ENCODE peak calls at places on chromosomes 13 and 19, in six cellular contexts. P, J, C, Q, Y and L are unnamed samples.

GRCh38 chr19:38649305-38650179 is 2.1 kb downstream of the ACTN4 start:
- DNase-seq in P (no peak), J (peak), C (no peak), Q (no peak), Y (peak), L (peak)

GRCh38 chr19:6066661-6067646 is 43.3 kb downstream of the RFX2 start:
- DNase-seq in P (peak), J (peak), C (peak), Q (peak), Y (peak), L (peak)

GRCh38 chr13:24063281-24063851 is 97.2 kb upstream of the SPATA13 start:
- DNase-seq in P (no peak), J (peak), C (no peak), Q (no peak), Y (no peak), L (no peak)

GRCh38 chr13:45696610-45697226 is 5.4 kb upstream of the CBY2 start:
- DNase-seq in P (no peak), J (no peak), C (no peak), Q (no peak), Y (no peak), L (no peak)

GRCh38 chr13:43787998-43788397 is 1.2 kb upstream of the ENOX1 start:
- DNase-seq in P (no peak), J (no peak), C (no peak), Q (peak), Y (no peak), L (no peak)

GRCh38 chr13:39448831-39449230 is 154.2 kb downstream of the LHFPL6 start:
- DNase-seq in P (no peak), J (no peak), C (peak), Q (no peak), Y (no peak), L (no peak)

GRCh38 chr13:81051873-81052272 is 710.9 kb upstream of the SPRY2 start:
- DNase-seq in P (no peak), J (no peak), C (peak), Q (peak), Y (no peak), L (no peak)

GRCh38 chr19:1486720-1487575 is 3.2 kb downstream of the PCSK4 start:
- DNase-seq in P (no peak), J (no peak), C (no peak), Q (no peak), Y (peak), L (peak)

GRCh38 chr13:113121183-113121927 is 1.2 kb upstream of the F10 start:
- DNase-seq in P (no peak), J (no peak), C (no peak), Q (no peak), Y (peak), L (no peak)

GRCh38 chr13:40060318-40061007 is 405.0 kb downstream of the COG6 start:
- DNase-seq in P (peak), J (no peak), C (no peak), Q (peak), Y (no peak), L (peak)

GRCh38 chr19:42081584-42082258 is 5.8 kb downstream of the ZNF574 start:
- DNase-seq in P (no peak), J (no peak), C (no peak), Q (peak), Y (no peak), L (no peak)

GRCh38 chr13:80630685-80631121 is 289.8 kb upstream of the SPRY2 start:
- DNase-seq in P (no peak), J (peak), C (no peak), Q (peak), Y (no peak), L (no peak)

GRCh38 chr19:39870171-39870971 is 24.2 kb upstream of the FBL start:
- DNase-seq in P (no peak), J (no peak), C (peak), Q (no peak), Y (no peak), L (no peak)

GRCh38 chr13:38303816-38304215 is 45.8 kb upstream of the UFM1 start:
- DNase-seq in P (no peak), J (no peak), C (no peak), Q (no peak), Y (no peak), L (no peak)

GRCh38 chr13:67438465-67438864 is 208.3 kb upstream of the PCDH9 start:
- DNase-seq in P (no peak), J (no peak), C (peak), Q (peak), Y (no peak), L (no peak)

GRCh38 chr13:59480857-59481256 is 682.9 kb downstream of the DIAPH3 start:
- DNase-seq in P (no peak), J (no peak), C (no peak), Q (no peak), Y (no peak), L (no peak)

GRCh38 chr13:48564046-48564445 is 31.2 kb upstream of the RCBTB2 start:
- DNase-seq in P (no peak), J (peak), C (no peak), Q (peak), Y (no peak), L (no peak)

GRCh38 chr19:11421607-11422098 is 2.5 kb upstream of the RGL3 start:
- DNase-seq in P (no peak), J (peak), C (peak), Q (no peak), Y (peak), L (peak)

GRCh38 chr13:20566424-20566916 is 487 bp upstream of the IFT88 start:
- DNase-seq in P (peak), J (peak), C (no peak), Q (peak), Y (no peak), L (no peak)

GRCh38 chr19:16442386-16443276 is 29.1 kb downstream of the EPS15L1 start:
- DNase-seq in P (no peak), J (peak), C (peak), Q (no peak), Y (no peak), L (peak)

GRCh38 chr19:39916236-39916635 is 18.2 kb downstream of the FCGBP start:
- DNase-seq in P (no peak), J (no peak), C (no peak), Q (no peak), Y (peak), L (no peak)

GRCh38 chr19:41114132-41114531 is at the start of gene CYP2F1:
- DNase-seq in P (no peak), J (no peak), C (no peak), Q (no peak), Y (no peak), L (no peak)

GRCh38 chr13:110616103-110617101 is 1.1 kb downstream of the NAXD start:
- DNase-seq in P (no peak), J (peak), C (no peak), Q (peak), Y (peak), L (peak)

GRCh38 chr19:53158119-53158656 is 665 bp downstream of the ZNF347 start:
- DNase-seq in P (no peak), J (peak), C (peak), Q (peak), Y (peak), L (peak)

GRCh38 chr13:110214637-110215036 is 92.3 kb downstream of the COL4A1 start:
- DNase-seq in P (peak), J (no peak), C (no peak), Q (peak), Y (no peak), L (no peak)

GRCh38 chr19:28239270-28239669 is 973.7 kb downstream of the UQCRFS1 start:
- DNase-seq in P (no peak), J (no peak), C (peak), Q (no peak), Y (no peak), L (no peak)

GRCh38 chr13:81872581-81872980 is 1531.7 kb upstream of the SPRY2 start:
- DNase-seq in P (no peak), J (no peak), C (peak), Q (no peak), Y (no peak), L (no peak)

GRCh38 chr19:1837625-1838105 is 10.6 kb downstream of the REXO1 start:
- DNase-seq in P (no peak), J (peak), C (peak), Q (no peak), Y (no peak), L (no peak)

GRCh38 chr19:43468354-43469159 is 3.1 kb upstream of the LYPD3 start:
- DNase-seq in P (no peak), J (no peak), C (no peak), Q (no peak), Y (no peak), L (no peak)

GRCh38 chr19:5880604-5881078 is 10.3 kb upstream of the FUT5 start:
- DNase-seq in P (no peak), J (peak), C (peak), Q (peak), Y (peak), L (peak)

GRCh38 chr19:871446-872265 is 12.2 kb downstream of the CFD start:
- DNase-seq in P (no peak), J (no peak), C (peak), Q (peak), Y (peak), L (no peak)

GRCh38 chr13:110233181-110233641 is 73.7 kb downstream of the COL4A1 start:
- DNase-seq in P (peak), J (no peak), C (no peak), Q (peak), Y (no peak), L (peak)

GRCh38 chr19:53870485-53870844 is 2.8 kb downstream of the MYADM start:
- DNase-seq in P (no peak), J (peak), C (no peak), Q (no peak), Y (no peak), L (no peak)

GRCh38 chr13:32426191-32426980 is 1.5 kb downstream of the N4BP2L1 start:
- DNase-seq in P (no peak), J (peak), C (no peak), Q (peak), Y (no peak), L (no peak)

GRCh38 chr13:47148543-47148942 is 251.7 kb upstream of the HTR2A start:
- DNase-seq in P (no peak), J (no peak), C (no peak), Q (no peak), Y (no peak), L (no peak)

GRCh38 chr19:19053508-19054314 is 10.1 kb upstream of the SLC25A42 start:
- DNase-seq in P (no peak), J (peak), C (peak), Q (peak), Y (no peak), L (peak)

GRCh38 chr13:50910483-50910805 is 853 bp downstream of the RNASEH2B start:
- DNase-seq in P (no peak), J (peak), C (peak), Q (peak), Y (no peak), L (no peak)

GRCh38 chr13:46101488-46102289 is 3.1 kb downstream of the CPB2 start:
- DNase-seq in P (no peak), J (peak), C (no peak), Q (no peak), Y (no peak), L (no peak)

GRCh38 chr13:107185889-107186288 is 618.0 kb upstream of the ARGLU1 start:
- DNase-seq in P (no peak), J (no peak), C (no peak), Q (peak), Y (no peak), L (no peak)

GRCh38 chr19:45499196-45500180 is 1.2 kb downstream of the PPM1N start:
- DNase-seq in P (no peak), J (peak), C (peak), Q (no peak), Y (peak), L (peak)
- H3K4me3 ChIP-seq in P (no peak), J (peak), C (peak), Q (peak), Y (no peak), L (peak)

GRCh38 chr19:29812881-29813275 is 1.1 kb downstream of the CCNE1 start:
- DNase-seq in P (no peak), J (no peak), C (no peak), Q (no peak), Y (peak), L (no peak)
- H3K4me3 ChIP-seq in P (peak), J (peak), C (peak), Q (peak), Y (no peak), L (peak)

GRCh38 chr19:49129238-49129583 is 9.9 kb downstream of the PPFIA3 start:
- DNase-seq in P (no peak), J (no peak), C (peak), Q (no peak), Y (peak), L (no peak)
- H3K4me3 ChIP-seq in P (no peak), J (no peak), C (peak), Q (no peak), Y (no peak), L (no peak)

GRCh38 chr13:26255717-26256277 is 1.9 kb downstream of the CDK8 start:
- DNase-seq in P (no peak), J (no peak), C (peak), Q (peak), Y (no peak), L (no peak)

GRCh38 chr13:26253787-26254582 is at the start of gene CDK8:
- DNase-seq in P (peak), J (peak), C (peak), Q (peak), Y (peak), L (peak)

GRCh38 chr13:26259634-26260033 is 5.7 kb downstream of the CDK8 start:
- DNase-seq in P (no peak), J (no peak), C (no peak), Q (no peak), Y (no peak), L (no peak)

GRCh38 chr13:26254583-26255102 is 714 bp downstream of the CDK8 start:
- DNase-seq in P (no peak), J (peak), C (peak), Q (peak), Y (peak), L (peak)

DNA sequence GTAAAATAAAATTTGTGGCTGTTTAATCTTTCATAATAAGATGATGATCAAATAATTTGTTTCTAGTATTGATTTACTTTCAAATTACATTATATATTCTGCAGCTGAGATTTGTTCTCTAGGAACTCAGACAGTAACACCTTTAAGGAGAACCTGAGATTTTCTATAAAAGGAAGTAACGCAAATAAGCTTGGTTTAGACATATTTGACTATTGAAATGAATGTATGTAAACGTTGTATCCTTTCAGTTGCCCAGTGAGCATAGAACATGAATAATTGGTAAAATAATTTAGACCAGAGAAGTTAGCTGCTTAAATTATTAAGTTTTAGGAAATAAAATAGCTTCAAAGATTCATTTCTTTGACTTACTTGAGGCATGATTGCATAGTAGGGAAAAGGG is 3.1 kb downstream of the CDK8 start:
- DNase-seq in P (no peak), J (no peak), C (no peak), Q (no peak), Y (no peak), L (no peak)
- H3K4me3 ChIP-seq in P (no peak), J (no peak), C (peak), Q (no peak), Y (no peak), L (peak)

DNA sequence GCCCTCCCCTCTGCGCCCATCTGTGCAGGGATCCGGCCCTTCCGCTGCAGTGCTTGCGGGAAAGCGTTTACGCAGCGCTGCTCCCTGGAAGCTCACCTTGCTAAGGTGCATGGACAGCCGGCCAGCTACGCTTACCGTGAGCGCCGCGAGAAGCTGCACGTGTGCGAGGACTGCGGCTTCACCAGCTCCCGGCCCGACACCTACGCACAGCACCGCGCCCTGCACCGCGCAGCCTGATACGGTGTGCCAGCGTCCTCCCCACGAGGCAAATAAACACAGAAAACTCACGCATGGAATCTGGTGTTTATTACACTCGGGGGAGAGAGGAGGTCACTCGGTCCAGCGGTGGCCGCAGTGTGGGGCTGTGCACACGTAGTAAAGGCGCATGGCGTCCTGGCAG is 1.2 kb downstream of the POLR2I start:
- DNase-seq in P (no peak), J (no peak), C (no peak), Q (no peak), Y (no peak), L (no peak)
- H3K4me3 ChIP-seq in P (peak), J (peak), C (no peak), Q (peak), Y (peak), L (peak)

DNA sequence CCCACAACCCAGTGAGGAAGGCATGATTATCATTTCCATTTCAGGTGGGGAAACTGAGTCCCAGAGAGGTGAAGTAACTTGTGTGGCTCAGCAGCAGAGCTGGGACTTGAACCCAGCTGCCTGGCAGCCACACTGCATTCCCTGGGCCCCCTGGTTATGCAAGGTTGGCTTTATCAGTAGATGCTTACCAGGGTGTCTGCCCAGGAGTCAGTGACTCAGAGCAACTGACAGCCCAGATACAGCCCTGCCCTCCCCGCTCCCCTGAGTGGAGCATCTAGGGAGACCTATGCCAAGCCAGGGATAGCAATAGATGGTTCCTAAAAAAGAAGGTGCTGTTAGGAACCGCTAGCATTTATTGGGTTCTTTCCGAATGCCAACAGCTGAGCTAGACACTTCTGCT is 5.9 kb downstream of the IGLON5 start:
- DNase-seq in P (no peak), J (peak), C (no peak), Q (no peak), Y (no peak), L (no peak)
- H3K4me3 ChIP-seq in P (no peak), J (no peak), C (no peak), Q (no peak), Y (no peak), L (no peak)

DNA sequence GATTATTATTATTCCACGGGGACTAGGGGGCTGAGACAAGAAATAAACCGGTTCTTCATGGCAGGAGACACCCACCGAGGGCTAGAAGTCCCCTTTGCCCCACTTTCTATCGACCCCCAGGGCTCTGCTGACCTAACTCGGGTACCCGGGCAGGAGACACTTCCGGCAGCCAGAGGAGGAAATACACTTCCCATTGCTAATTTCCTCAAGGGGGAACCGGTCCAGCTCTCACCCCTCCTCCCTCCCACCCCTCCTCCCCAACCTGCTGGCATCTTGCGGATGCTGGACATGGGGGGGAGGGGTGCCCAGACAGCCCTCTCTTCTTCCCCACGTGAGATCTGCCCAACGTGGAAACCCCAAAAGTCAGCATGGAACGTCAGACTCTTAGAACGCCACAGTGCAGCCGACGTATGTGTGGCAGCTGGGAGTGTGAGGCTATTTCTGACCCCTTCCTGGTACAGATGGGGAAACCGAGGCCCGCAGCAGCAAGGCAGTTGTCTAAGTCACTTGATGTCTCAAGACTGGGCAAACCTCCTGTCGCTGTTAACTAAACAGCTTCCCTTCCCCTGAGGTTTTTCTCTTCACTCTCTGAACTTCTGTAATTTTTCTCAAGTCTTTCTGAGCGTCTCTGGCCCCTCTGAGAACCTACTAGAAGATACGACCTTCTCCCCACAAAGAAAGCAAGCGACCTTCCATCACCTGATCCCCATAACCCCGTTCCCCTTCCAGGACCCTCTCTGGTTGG is 3.6 kb downstream of the GPR4 start:
- DNase-seq in P (no peak), J (no peak), C (no peak), Q (no peak), Y (no peak), L (no peak)
- H3K4me3 ChIP-seq in P (peak), J (peak), C (no peak), Q (peak), Y (peak), L (peak)

GRCh38 chr13:84590663-84591062 is 708.4 kb upstream of the SLITRK1 start:
- DNase-seq in P (no peak), J (no peak), C (no peak), Q (no peak), Y (no peak), L (no peak)
- H3K4me3 ChIP-seq in P (no peak), J (no peak), C (no peak), Q (no peak), Y (no peak), L (no peak)